ENCODE peak calls at places on chromosomes 5 and 9, in ten cellular contexts. One of them, this sample, is unnamed.
A peak's percentile ranks its signal among the peaks of the same experiment; 100 is the strongest.

GRCh38 chr9:88988796-88989641 is 2.2 kb upstream of the S1PR3 start:
- DNase-seq in glutamatergic neuron: no peak
- DNase-seq in fibroblast of the aortic adventitia: peak; percentile 63
- DNase-seq in choroid plexus epithelial cell: peak; percentile 82
- DNase-seq in body of pancreas: no peak
- DNase-seq in IMR-90: peak; percentile 69
- DNase-seq in psoas muscle: no peak
- DNase-seq in Peyer's patch: no peak
- DNase-seq in WERI-Rb-1: no peak
- DNase-seq in neural crest cell: no peak
- DNase-seq in this sample: no peak

GRCh38 chr9:78539904-78540303 is 243.0 kb downstream of the PSAT1 start:
- DNase-seq in psoas muscle: peak; percentile 64
- DNase-seq in Peyer's patch: no peak
- DNase-seq in fibroblast of the aortic adventitia: no peak
- DNase-seq in choroid plexus epithelial cell: peak; percentile 73
- DNase-seq in glutamatergic neuron: no peak
- DNase-seq in body of pancreas: peak; percentile 37
- DNase-seq in WERI-Rb-1: no peak
- DNase-seq in IMR-90: peak; percentile 77
- DNase-seq in neural crest cell: no peak
- DNase-seq in this sample: no peak

GRCh38 chr5:132215329-132215728 is 12.3 kb downstream of the P4HA2 start:
- DNase-seq in psoas muscle: peak; percentile 95
- DNase-seq in Peyer's patch: peak; percentile 77
- DNase-seq in glutamatergic neuron: no peak
- DNase-seq in fibroblast of the aortic adventitia: peak; percentile 97
- DNase-seq in neural crest cell: no peak
- DNase-seq in IMR-90: peak; percentile 98
- DNase-seq in WERI-Rb-1: peak; percentile 26
- DNase-seq in choroid plexus epithelial cell: peak; percentile 98
- DNase-seq in body of pancreas: peak; percentile 99
- DNase-seq in this sample: peak; percentile 84

GRCh38 chr5:69030663-69031062 is 63.2 kb upstream of the SLC30A5 start:
- DNase-seq in choroid plexus epithelial cell: peak; percentile 42
- DNase-seq in body of pancreas: no peak
- DNase-seq in glutamatergic neuron: no peak
- DNase-seq in WERI-Rb-1: no peak
- DNase-seq in neural crest cell: no peak
- DNase-seq in psoas muscle: no peak
- DNase-seq in fibroblast of the aortic adventitia: no peak
- DNase-seq in IMR-90: peak; percentile 16
- DNase-seq in Peyer's patch: no peak
- DNase-seq in this sample: no peak

GRCh38 chr5:132746592-132747063 is 598 bp upstream of the CCNI2 start:
- DNase-seq in choroid plexus epithelial cell: peak; percentile 42
- DNase-seq in psoas muscle: no peak
- DNase-seq in WERI-Rb-1: no peak
- DNase-seq in Peyer's patch: peak; percentile 79
- DNase-seq in IMR-90: no peak
- DNase-seq in neural crest cell: no peak
- DNase-seq in fibroblast of the aortic adventitia: no peak
- DNase-seq in glutamatergic neuron: no peak
- DNase-seq in body of pancreas: peak; percentile 75
- DNase-seq in this sample: peak; percentile 65

GRCh38 chr5:138778234-138778633 is 25.0 kb downstream of the CTNNA1 start:
- DNase-seq in glutamatergic neuron: no peak
- DNase-seq in psoas muscle: no peak
- DNase-seq in Peyer's patch: no peak
- DNase-seq in fibroblast of the aortic adventitia: no peak
- DNase-seq in WERI-Rb-1: no peak
- DNase-seq in IMR-90: no peak
- DNase-seq in body of pancreas: no peak
- DNase-seq in neural crest cell: no peak
- DNase-seq in choroid plexus epithelial cell: no peak
- DNase-seq in this sample: no peak

GRCh38 chr9:92704528-92704927 is 34.6 kb upstream of the IPPK start:
- DNase-seq in neural crest cell: no peak
- DNase-seq in choroid plexus epithelial cell: no peak
- DNase-seq in WERI-Rb-1: no peak
- DNase-seq in body of pancreas: no peak
- DNase-seq in fibroblast of the aortic adventitia: no peak
- DNase-seq in psoas muscle: no peak
- DNase-seq in Peyer's patch: no peak
- DNase-seq in IMR-90: no peak
- DNase-seq in glutamatergic neuron: no peak
- DNase-seq in this sample: no peak

GRCh38 chr5:103139264-103139865 is 19.3 kb downstream of the PPIP5K2 start:
- DNase-seq in Peyer's patch: peak; percentile 92
- DNase-seq in IMR-90: peak; percentile 68
- DNase-seq in WERI-Rb-1: peak; percentile 71
- DNase-seq in body of pancreas: peak; percentile 85
- DNase-seq in choroid plexus epithelial cell: peak; percentile 87
- DNase-seq in psoas muscle: peak; percentile 53
- DNase-seq in glutamatergic neuron: peak; percentile 81
- DNase-seq in neural crest cell: peak; percentile 81
- DNase-seq in fibroblast of the aortic adventitia: peak; percentile 82
- DNase-seq in this sample: peak; percentile 88

GRCh38 chr9:133429641-133430161 is 7.5 kb downstream of the ADAMTS13 start:
- DNase-seq in choroid plexus epithelial cell: peak; percentile 26
- DNase-seq in Peyer's patch: peak; percentile 65
- DNase-seq in IMR-90: peak; percentile 9
- DNase-seq in fibroblast of the aortic adventitia: no peak
- DNase-seq in WERI-Rb-1: peak; percentile 48
- DNase-seq in neural crest cell: peak; percentile 45
- DNase-seq in glutamatergic neuron: peak; percentile 89
- DNase-seq in body of pancreas: peak; percentile 50
- DNase-seq in psoas muscle: no peak
- DNase-seq in this sample: no peak

GRCh38 chr5:125659316-125660071 is 763.7 kb upstream of the GRAMD2B start:
- DNase-seq in Peyer's patch: peak; percentile 50
- DNase-seq in fibroblast of the aortic adventitia: peak; percentile 77
- DNase-seq in IMR-90: peak; percentile 1
- DNase-seq in WERI-Rb-1: no peak
- DNase-seq in psoas muscle: no peak
- DNase-seq in body of pancreas: no peak
- DNase-seq in choroid plexus epithelial cell: peak; percentile 90
- DNase-seq in neural crest cell: peak; percentile 10
- DNase-seq in glutamatergic neuron: no peak
- DNase-seq in this sample: no peak

GRCh38 chr9:133888048-133888778 is 103.9 kb downstream of the VAV2 start:
- DNase-seq in WERI-Rb-1: peak; percentile 91
- DNase-seq in IMR-90: no peak
- DNase-seq in psoas muscle: no peak
- DNase-seq in neural crest cell: no peak
- DNase-seq in choroid plexus epithelial cell: no peak
- DNase-seq in fibroblast of the aortic adventitia: no peak
- DNase-seq in Peyer's patch: no peak
- DNase-seq in body of pancreas: no peak
- DNase-seq in glutamatergic neuron: peak; percentile 68
- DNase-seq in this sample: no peak

GRCh38 chr9:124769451-124770358 is 1.4 kb downstream of the NR6A1 start:
- DNase-seq in fibroblast of the aortic adventitia: no peak
- DNase-seq in neural crest cell: peak; percentile 40
- DNase-seq in body of pancreas: peak; percentile 51
- DNase-seq in WERI-Rb-1: peak; percentile 46
- DNase-seq in Peyer's patch: peak; percentile 81
- DNase-seq in choroid plexus epithelial cell: no peak
- DNase-seq in IMR-90: no peak
- DNase-seq in glutamatergic neuron: peak; percentile 66
- DNase-seq in psoas muscle: no peak
- DNase-seq in this sample: peak; percentile 46

GRCh38 chr5:112668016-112668415 is 69.7 kb upstream of the APC start:
- DNase-seq in glutamatergic neuron: no peak
- DNase-seq in neural crest cell: no peak
- DNase-seq in IMR-90: peak; percentile 7
- DNase-seq in choroid plexus epithelial cell: no peak
- DNase-seq in psoas muscle: no peak
- DNase-seq in body of pancreas: no peak
- DNase-seq in Peyer's patch: no peak
- DNase-seq in WERI-Rb-1: no peak
- DNase-seq in fibroblast of the aortic adventitia: no peak
- DNase-seq in this sample: no peak

GRCh38 chr5:148401604-148402003 is 17.8 kb downstream of the FBXO38 start:
- DNase-seq in WERI-Rb-1: no peak
- DNase-seq in fibroblast of the aortic adventitia: peak; percentile 17
- DNase-seq in psoas muscle: no peak
- DNase-seq in glutamatergic neuron: no peak
- DNase-seq in Peyer's patch: no peak
- DNase-seq in body of pancreas: no peak
- DNase-seq in choroid plexus epithelial cell: peak; percentile 31
- DNase-seq in IMR-90: peak; percentile 48
- DNase-seq in neural crest cell: no peak
- DNase-seq in this sample: no peak

GRCh38 chr9:99852617-99853016 is 30.9 kb downstream of the NR4A3 start:
- DNase-seq in neural crest cell: no peak
- DNase-seq in body of pancreas: no peak
- DNase-seq in fibroblast of the aortic adventitia: no peak
- DNase-seq in choroid plexus epithelial cell: no peak
- DNase-seq in glutamatergic neuron: no peak
- DNase-seq in IMR-90: no peak
- DNase-seq in Peyer's patch: no peak
- DNase-seq in WERI-Rb-1: peak; percentile 29
- DNase-seq in psoas muscle: no peak
- DNase-seq in this sample: no peak

GRCh38 chr5:122772446-122772845 is 2.4 kb upstream of the SNX2 start:
- DNase-seq in IMR-90: peak; percentile 38
- DNase-seq in psoas muscle: no peak
- DNase-seq in body of pancreas: no peak
- DNase-seq in choroid plexus epithelial cell: peak; percentile 85
- DNase-seq in neural crest cell: no peak
- DNase-seq in WERI-Rb-1: no peak
- DNase-seq in Peyer's patch: no peak
- DNase-seq in fibroblast of the aortic adventitia: peak; percentile 37
- DNase-seq in glutamatergic neuron: no peak
- DNase-seq in this sample: no peak

GRCh38 chr5:122774519-122774860 is 390 bp upstream of the SNX2 start:
- DNase-seq in IMR-90: no peak
- DNase-seq in neural crest cell: no peak
- DNase-seq in Peyer's patch: no peak
- DNase-seq in body of pancreas: no peak
- DNase-seq in psoas muscle: no peak
- DNase-seq in WERI-Rb-1: no peak
- DNase-seq in fibroblast of the aortic adventitia: no peak
- DNase-seq in glutamatergic neuron: no peak
- DNase-seq in choroid plexus epithelial cell: no peak
- DNase-seq in this sample: no peak

GRCh38 chr5:122774861-122775712 is at the start of gene SNX2:
- DNase-seq in Peyer's patch: peak; percentile 98
- DNase-seq in neural crest cell: peak; percentile 88
- DNase-seq in choroid plexus epithelial cell: peak; percentile 90
- DNase-seq in body of pancreas: peak; percentile 98
- DNase-seq in IMR-90: peak; percentile 76
- DNase-seq in psoas muscle: peak; percentile 95
- DNase-seq in fibroblast of the aortic adventitia: peak; percentile 75
- DNase-seq in glutamatergic neuron: peak; percentile 97
- DNase-seq in WERI-Rb-1: peak; percentile 88
- DNase-seq in this sample: peak; percentile 96

GRCh38 chr5:122775713-122776084 is 819 bp downstream of the SNX2 start:
- DNase-seq in WERI-Rb-1: no peak
- DNase-seq in choroid plexus epithelial cell: peak; percentile 41
- DNase-seq in psoas muscle: no peak
- DNase-seq in Peyer's patch: no peak
- DNase-seq in body of pancreas: no peak
- DNase-seq in fibroblast of the aortic adventitia: peak; percentile 21
- DNase-seq in glutamatergic neuron: no peak
- DNase-seq in neural crest cell: no peak
- DNase-seq in IMR-90: no peak
- DNase-seq in this sample: no peak

GRCh38 chr5:122773615-122774014 is 1.3 kb upstream of the SNX2 start:
- DNase-seq in psoas muscle: no peak
- DNase-seq in glutamatergic neuron: no peak
- DNase-seq in neural crest cell: no peak
- DNase-seq in Peyer's patch: no peak
- DNase-seq in body of pancreas: no peak
- DNase-seq in choroid plexus epithelial cell: peak; percentile 26
- DNase-seq in IMR-90: no peak
- DNase-seq in fibroblast of the aortic adventitia: no peak
- DNase-seq in WERI-Rb-1: no peak
- DNase-seq in this sample: no peak
- TF ChIP-seq CTCF in psoas muscle: no peak
- TF ChIP-seq CTCF in glutamatergic neuron: no peak
- TF ChIP-seq CTCF in neural crest cell: no peak
- TF ChIP-seq CTCF in Peyer's patch: no peak
- TF ChIP-seq CTCF in body of pancreas: no peak
- TF ChIP-seq CTCF in choroid plexus epithelial cell: no peak
- TF ChIP-seq CTCF in IMR-90: no peak
- TF ChIP-seq CTCF in fibroblast of the aortic adventitia: no peak
- TF ChIP-seq CTCF in WERI-Rb-1: no peak
- TF ChIP-seq CTCF in this sample: no peak

GRCh38 chr5:181045316-181045715 is 5.2 kb downstream of the BTNL9 start:
- DNase-seq in neural crest cell: no peak
- DNase-seq in choroid plexus epithelial cell: no peak
- DNase-seq in fibroblast of the aortic adventitia: no peak
- DNase-seq in Peyer's patch: no peak
- DNase-seq in glutamatergic neuron: no peak
- DNase-seq in WERI-Rb-1: no peak
- DNase-seq in psoas muscle: no peak
- DNase-seq in body of pancreas: no peak
- DNase-seq in IMR-90: no peak
- DNase-seq in this sample: no peak
- TF ChIP-seq CTCF in neural crest cell: no peak
- TF ChIP-seq CTCF in choroid plexus epithelial cell: no peak
- TF ChIP-seq CTCF in fibroblast of the aortic adventitia: no peak
- TF ChIP-seq CTCF in Peyer's patch: no peak
- TF ChIP-seq CTCF in glutamatergic neuron: no peak
- TF ChIP-seq CTCF in WERI-Rb-1: no peak
- TF ChIP-seq CTCF in psoas muscle: no peak
- TF ChIP-seq CTCF in body of pancreas: no peak
- TF ChIP-seq CTCF in IMR-90: no peak
- TF ChIP-seq CTCF in this sample: no peak

GRCh38 chr5:157689942-157690689 is 18.8 kb downstream of the C5orf52 start:
- DNase-seq in neural crest cell: no peak
- DNase-seq in glutamatergic neuron: no peak
- DNase-seq in fibroblast of the aortic adventitia: no peak
- DNase-seq in WERI-Rb-1: no peak
- DNase-seq in IMR-90: no peak
- DNase-seq in Peyer's patch: no peak
- DNase-seq in psoas muscle: no peak
- DNase-seq in body of pancreas: peak; percentile 12
- DNase-seq in choroid plexus epithelial cell: peak; percentile 7
- DNase-seq in this sample: no peak
- TF ChIP-seq CTCF in neural crest cell: no peak
- TF ChIP-seq CTCF in glutamatergic neuron: no peak
- TF ChIP-seq CTCF in fibroblast of the aortic adventitia: no peak
- TF ChIP-seq CTCF in WERI-Rb-1: no peak
- TF ChIP-seq CTCF in IMR-90: no peak
- TF ChIP-seq CTCF in Peyer's patch: no peak
- TF ChIP-seq CTCF in psoas muscle: no peak
- TF ChIP-seq CTCF in body of pancreas: no peak
- TF ChIP-seq CTCF in choroid plexus epithelial cell: peak; percentile 39
- TF ChIP-seq CTCF in this sample: peak; percentile 25

DNA sequence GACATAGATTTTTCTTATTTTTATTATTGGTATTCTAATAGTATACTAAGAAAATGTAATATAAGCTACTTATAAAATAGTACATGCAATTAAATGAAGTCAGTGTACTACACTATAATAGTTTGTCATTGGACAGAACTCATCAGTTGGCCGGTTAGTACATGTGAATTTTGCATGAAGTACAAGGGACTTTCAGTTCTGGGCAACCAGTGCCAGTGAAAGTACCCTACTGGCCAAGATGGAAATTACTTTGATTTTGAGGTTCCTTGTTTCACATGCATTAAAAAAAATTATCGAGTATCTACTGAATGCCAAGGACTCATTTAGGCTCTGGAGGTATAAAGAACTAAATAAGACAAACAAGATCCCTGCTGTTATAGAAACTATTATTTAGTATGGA is 213.4 kb upstream of the ELL2 start:
- DNase-seq in fibroblast of the aortic adventitia: no peak
- DNase-seq in IMR-90: no peak
- DNase-seq in Peyer's patch: no peak
- DNase-seq in body of pancreas: no peak
- DNase-seq in neural crest cell: no peak
- DNase-seq in choroid plexus epithelial cell: no peak
- DNase-seq in glutamatergic neuron: no peak
- DNase-seq in WERI-Rb-1: no peak
- DNase-seq in psoas muscle: no peak
- DNase-seq in this sample: no peak
- TF ChIP-seq CTCF in fibroblast of the aortic adventitia: peak; percentile 23
- TF ChIP-seq CTCF in IMR-90: no peak
- TF ChIP-seq CTCF in Peyer's patch: peak; percentile 38
- TF ChIP-seq CTCF in body of pancreas: peak; percentile 14
- TF ChIP-seq CTCF in neural crest cell: peak; percentile 52
- TF ChIP-seq CTCF in choroid plexus epithelial cell: peak; percentile 41
- TF ChIP-seq CTCF in glutamatergic neuron: peak; percentile 68
- TF ChIP-seq CTCF in WERI-Rb-1: peak; percentile 14
- TF ChIP-seq CTCF in psoas muscle: no peak
- TF ChIP-seq CTCF in this sample: peak; percentile 29